ENCODE peak calls at places on chromosomes 16 and 17, in six cellular contexts. P is breast epithelium; G is endothelial cell; B is stimulated activated CD8-positive, alpha-beta memory T cell treated with anti-CD3 and anti-CD28 coated beads, Interleukin-4, amount 100 ng/mL, for 1 hour; C is EL; Q is CD4-positive, alpha-beta memory T cell. U is an unnamed sample.

GRCh38 chr17:81524063-81524864 is 3.9 kb upstream of the FSCN2 start:
- DNase-seq in G (no peak), C (no peak), P (no peak), Q (peak; percentile 21), B (no peak), U (no peak)

GRCh38 chr16:2035431-2036199 is 8.9 kb downstream of the NHERF2 start:
- DNase-seq in G (no peak), C (peak; percentile 96), P (no peak), B (no peak), Q (no peak), U (peak; percentile 86)

GRCh38 chr16:23384878-23385277 is 68.1 kb downstream of the COG7 start:
- DNase-seq in C (no peak), P (no peak), G (no peak), Q (no peak), B (no peak), U (no peak)

GRCh38 chr17:51764387-51764971 is 394.0 kb downstream of the CA10 start:
- DNase-seq in B (no peak), G (peak; percentile 65), Q (no peak), P (peak; percentile 56), C (peak; percentile 53), U (no peak)

GRCh38 chr17:41178341-41178740 is 320 bp upstream of the KRTAP4-2 start:
- DNase-seq in C (peak; percentile 56), B (no peak), P (no peak), Q (no peak), G (no peak), U (no peak)

GRCh38 chr16:50067290-50067853 is 1.6 kb downstream of the HEATR3 start:
- DNase-seq in Q (peak; percentile 42), G (peak; percentile 48), P (no peak), C (peak; percentile 70), B (no peak), U (no peak)

GRCh38 chr16:84503751-84504395 is 586 bp downstream of the MEAK7 start:
- DNase-seq in G (no peak), Q (peak; percentile 64), P (no peak), B (no peak), C (peak; percentile 71), U (peak; percentile 66)

GRCh38 chr17:70144260-70144846 is 25.0 kb upstream of the KCNJ2 start:
- DNase-seq in Q (no peak), B (no peak), P (no peak), G (no peak), C (peak; percentile 39), U (no peak)

GRCh38 chr17:72097144-72097543 is 23.7 kb upstream of the SOX9 start:
- DNase-seq in G (no peak), P (no peak), B (no peak), Q (no peak), C (no peak), U (no peak)

GRCh38 chr17:48344241-48344640 is 85.8 kb downstream of the SKAP1 start:
- DNase-seq in Q (no peak), B (no peak), G (no peak), P (no peak), C (no peak), U (no peak)

GRCh38 chr16:87407511-87408112 is 15.5 kb downstream of the MAP1LC3B start:
- DNase-seq in Q (peak; percentile 50), P (no peak), B (no peak), G (no peak), C (peak; percentile 17), U (peak; percentile 62)

GRCh38 chr17:7687072-7687907 is at the start of gene TP53:
- DNase-seq in C (peak; percentile 95), G (peak; percentile 74), P (peak; percentile 87), B (peak; percentile 50), Q (peak; percentile 95), U (peak; percentile 91)

GRCh38 chr17:77834170-77835115 is 124.1 kb upstream of the TNRC6C start:
- DNase-seq in C (peak; percentile 91), P (no peak), Q (peak; percentile 76), G (no peak), B (peak; percentile 35), U (peak; percentile 72)

GRCh38 chr17:3003401-3004149 is 59.8 kb downstream of the OR1D5 start:
- DNase-seq in Q (no peak), P (no peak), G (no peak), C (no peak), B (no peak), U (no peak)

GRCh38 chr16:10332301-10332700 is 53.6 kb upstream of the ATF7IP2 start:
- DNase-seq in C (no peak), Q (no peak), G (no peak), B (no peak), P (no peak), U (no peak)

GRCh38 chr16:52424591-52424990 is 122.4 kb downstream of the TOX3 start:
- DNase-seq in G (no peak), C (no peak), P (no peak), B (no peak), Q (no peak), U (no peak)

GRCh38 chr16:23391381-23392222 is 61.4 kb downstream of the COG7 start:
- DNase-seq in B (no peak), G (no peak), C (no peak), Q (no peak), P (no peak), U (no peak)

GRCh38 chr17:57292086-57292485 is 35.8 kb downstream of the MSI2 start:
- DNase-seq in C (peak; percentile 24), G (no peak), B (no peak), Q (no peak), P (no peak), U (no peak)

GRCh38 chr17:80147035-80147939 is at the start of gene EIF4A3:
- DNase-seq in C (peak; percentile 99), Q (peak; percentile 99), G (peak; percentile 93), P (peak; percentile 98), B (peak; percentile 81), U (peak; percentile 99)

GRCh38 chr17:28173071-28173561 is 130.6 kb downstream of the NLK start:
- DNase-seq in P (no peak), B (no peak), G (no peak), C (no peak), Q (no peak), U (no peak)

GRCh38 chr16:774086-775001 is 13.8 kb downstream of the MSLN start:
- DNase-seq in G (no peak), C (no peak), B (no peak), P (no peak), Q (peak; percentile 21), U (no peak)

GRCh38 chr17:82267575-82268379 is 5.7 kb downstream of the CSNK1D start:
- DNase-seq in B (peak; percentile 24), C (peak; percentile 98), P (peak; percentile 88), Q (peak; percentile 58), G (no peak), U (peak; percentile 91)

GRCh38 chr16:89540557-89540956 is 19.9 kb upstream of the RPL13 start:
- DNase-seq in C (no peak), Q (no peak), P (no peak), B (no peak), G (no peak), U (no peak)

U was measured in sciatic nerve.